ENCODE peak calls at places on chromosomes 7 and 10, in nine cellular contexts. One of them, this sample, is unnamed.

GRCh38 chr7:21887779-21888178 is 57.9 kb downstream of the CDCA7L start:
- DNase-seq in stimulated activated CD4-positive, alpha-beta T cell treated with anti-CD3 and anti-CD28 coated beads, Interleukin-12 subunit alpha, Interleukin-12 subunit beta, amount 100 ng/mL, for 4 hours: no peak
- DNase-seq in stimulated activated CD8-positive, alpha-beta memory T cell treated with anti-CD3 and anti-CD28 coated beads, Interleukin-4, amount 100 ng/mL, for 24 hours: no peak
- DNase-seq in MM.1S: no peak
- DNase-seq in HT1080: no peak
- DNase-seq in naive thymus-derived CD4-positive, alpha-beta T cell: no peak
- DNase-seq in AG09319: no peak
- DNase-seq in colonic mucosa: no peak
- DNase-seq in activated T-helper 1 cell treated with Interleukin-2 at 50 U/mL for 16 hours: no peak
- DNase-seq in this sample: no peak

GRCh38 chr7:99601656-99602310 is 3.7 kb downstream of the TMEM225B start:
- DNase-seq in stimulated activated CD4-positive, alpha-beta T cell treated with anti-CD3 and anti-CD28 coated beads, Interleukin-12 subunit alpha, Interleukin-12 subunit beta, amount 100 ng/mL, for 4 hours: no peak
- DNase-seq in stimulated activated CD8-positive, alpha-beta memory T cell treated with anti-CD3 and anti-CD28 coated beads, Interleukin-4, amount 100 ng/mL, for 24 hours: no peak
- DNase-seq in MM.1S: no peak
- DNase-seq in HT1080: no peak
- DNase-seq in naive thymus-derived CD4-positive, alpha-beta T cell: no peak
- DNase-seq in AG09319: no peak
- DNase-seq in colonic mucosa: no peak
- DNase-seq in activated T-helper 1 cell treated with Interleukin-2 at 50 U/mL for 16 hours: no peak
- DNase-seq in this sample: no peak

GRCh38 chr10:68171539-68172080 is 60.3 kb downstream of the ATOH7 start:
- DNase-seq in stimulated activated CD4-positive, alpha-beta T cell treated with anti-CD3 and anti-CD28 coated beads, Interleukin-12 subunit alpha, Interleukin-12 subunit beta, amount 100 ng/mL, for 4 hours: no peak
- DNase-seq in stimulated activated CD8-positive, alpha-beta memory T cell treated with anti-CD3 and anti-CD28 coated beads, Interleukin-4, amount 100 ng/mL, for 24 hours: no peak
- DNase-seq in MM.1S: no peak
- DNase-seq in HT1080: no peak
- DNase-seq in naive thymus-derived CD4-positive, alpha-beta T cell: no peak
- DNase-seq in AG09319: no peak
- DNase-seq in colonic mucosa: no peak
- DNase-seq in activated T-helper 1 cell treated with Interleukin-2 at 50 U/mL for 16 hours: no peak
- DNase-seq in this sample: no peak

GRCh38 chr7:2452074-2452507 is 24.1 kb downstream of the GRIFIN start:
- DNase-seq in stimulated activated CD4-positive, alpha-beta T cell treated with anti-CD3 and anti-CD28 coated beads, Interleukin-12 subunit alpha, Interleukin-12 subunit beta, amount 100 ng/mL, for 4 hours: no peak
- DNase-seq in stimulated activated CD8-positive, alpha-beta memory T cell treated with anti-CD3 and anti-CD28 coated beads, Interleukin-4, amount 100 ng/mL, for 24 hours: no peak
- DNase-seq in MM.1S: no peak
- DNase-seq in HT1080: no peak
- DNase-seq in naive thymus-derived CD4-positive, alpha-beta T cell: no peak
- DNase-seq in AG09319: no peak
- DNase-seq in colonic mucosa: no peak
- DNase-seq in activated T-helper 1 cell treated with Interleukin-2 at 50 U/mL for 16 hours: no peak
- DNase-seq in this sample: peak; percentile 37

GRCh38 chr7:22441157-22441556 is 58.8 kb downstream of the STEAP1B start:
- DNase-seq in stimulated activated CD4-positive, alpha-beta T cell treated with anti-CD3 and anti-CD28 coated beads, Interleukin-12 subunit alpha, Interleukin-12 subunit beta, amount 100 ng/mL, for 4 hours: no peak
- DNase-seq in stimulated activated CD8-positive, alpha-beta memory T cell treated with anti-CD3 and anti-CD28 coated beads, Interleukin-4, amount 100 ng/mL, for 24 hours: no peak
- DNase-seq in MM.1S: no peak
- DNase-seq in HT1080: no peak
- DNase-seq in naive thymus-derived CD4-positive, alpha-beta T cell: no peak
- DNase-seq in AG09319: no peak
- DNase-seq in colonic mucosa: no peak
- DNase-seq in activated T-helper 1 cell treated with Interleukin-2 at 50 U/mL for 16 hours: no peak
- DNase-seq in this sample: no peak

GRCh38 chr10:85333594-85333993 is 1005.2 kb downstream of the CCSER2 start:
- DNase-seq in stimulated activated CD4-positive, alpha-beta T cell treated with anti-CD3 and anti-CD28 coated beads, Interleukin-12 subunit alpha, Interleukin-12 subunit beta, amount 100 ng/mL, for 4 hours: no peak
- DNase-seq in stimulated activated CD8-positive, alpha-beta memory T cell treated with anti-CD3 and anti-CD28 coated beads, Interleukin-4, amount 100 ng/mL, for 24 hours: no peak
- DNase-seq in MM.1S: no peak
- DNase-seq in HT1080: no peak
- DNase-seq in naive thymus-derived CD4-positive, alpha-beta T cell: no peak
- DNase-seq in AG09319: no peak
- DNase-seq in colonic mucosa: no peak
- DNase-seq in activated T-helper 1 cell treated with Interleukin-2 at 50 U/mL for 16 hours: no peak
- DNase-seq in this sample: no peak

GRCh38 chr10:7913122-7913872 is 95.0 kb downstream of the TAF3 start:
- DNase-seq in stimulated activated CD4-positive, alpha-beta T cell treated with anti-CD3 and anti-CD28 coated beads, Interleukin-12 subunit alpha, Interleukin-12 subunit beta, amount 100 ng/mL, for 4 hours: no peak
- DNase-seq in stimulated activated CD8-positive, alpha-beta memory T cell treated with anti-CD3 and anti-CD28 coated beads, Interleukin-4, amount 100 ng/mL, for 24 hours: no peak
- DNase-seq in MM.1S: no peak
- DNase-seq in HT1080: no peak
- DNase-seq in naive thymus-derived CD4-positive, alpha-beta T cell: no peak
- DNase-seq in AG09319: no peak
- DNase-seq in colonic mucosa: no peak
- DNase-seq in activated T-helper 1 cell treated with Interleukin-2 at 50 U/mL for 16 hours: no peak
- DNase-seq in this sample: no peak

GRCh38 chr7:133061792-133062191 is 20.1 kb downstream of the CHCHD3 start:
- DNase-seq in stimulated activated CD4-positive, alpha-beta T cell treated with anti-CD3 and anti-CD28 coated beads, Interleukin-12 subunit alpha, Interleukin-12 subunit beta, amount 100 ng/mL, for 4 hours: no peak
- DNase-seq in stimulated activated CD8-positive, alpha-beta memory T cell treated with anti-CD3 and anti-CD28 coated beads, Interleukin-4, amount 100 ng/mL, for 24 hours: no peak
- DNase-seq in MM.1S: no peak
- DNase-seq in HT1080: no peak
- DNase-seq in naive thymus-derived CD4-positive, alpha-beta T cell: no peak
- DNase-seq in AG09319: no peak
- DNase-seq in colonic mucosa: no peak
- DNase-seq in activated T-helper 1 cell treated with Interleukin-2 at 50 U/mL for 16 hours: no peak
- DNase-seq in this sample: no peak

GRCh38 chr10:30813872-30814471 is 184.4 kb upstream of the LYZL2 start:
- DNase-seq in stimulated activated CD4-positive, alpha-beta T cell treated with anti-CD3 and anti-CD28 coated beads, Interleukin-12 subunit alpha, Interleukin-12 subunit beta, amount 100 ng/mL, for 4 hours: no peak
- DNase-seq in stimulated activated CD8-positive, alpha-beta memory T cell treated with anti-CD3 and anti-CD28 coated beads, Interleukin-4, amount 100 ng/mL, for 24 hours: no peak
- DNase-seq in MM.1S: peak; percentile 89
- DNase-seq in HT1080: peak; percentile 96
- DNase-seq in naive thymus-derived CD4-positive, alpha-beta T cell: no peak
- DNase-seq in AG09319: no peak
- DNase-seq in colonic mucosa: no peak
- DNase-seq in activated T-helper 1 cell treated with Interleukin-2 at 50 U/mL for 16 hours: no peak
- DNase-seq in this sample: peak; percentile 78

GRCh38 chr10:1595726-1596125 is 141.6 kb downstream of the ADARB2 start:
- DNase-seq in stimulated activated CD4-positive, alpha-beta T cell treated with anti-CD3 and anti-CD28 coated beads, Interleukin-12 subunit alpha, Interleukin-12 subunit beta, amount 100 ng/mL, for 4 hours: no peak
- DNase-seq in stimulated activated CD8-positive, alpha-beta memory T cell treated with anti-CD3 and anti-CD28 coated beads, Interleukin-4, amount 100 ng/mL, for 24 hours: no peak
- DNase-seq in MM.1S: no peak
- DNase-seq in HT1080: no peak
- DNase-seq in naive thymus-derived CD4-positive, alpha-beta T cell: no peak
- DNase-seq in AG09319: no peak
- DNase-seq in colonic mucosa: no peak
- DNase-seq in activated T-helper 1 cell treated with Interleukin-2 at 50 U/mL for 16 hours: no peak
- DNase-seq in this sample: no peak

GRCh38 chr7:47403341-47403866 is 178.5 kb downstream of the TNS3 start:
- DNase-seq in stimulated activated CD4-positive, alpha-beta T cell treated with anti-CD3 and anti-CD28 coated beads, Interleukin-12 subunit alpha, Interleukin-12 subunit beta, amount 100 ng/mL, for 4 hours: no peak
- DNase-seq in stimulated activated CD8-positive, alpha-beta memory T cell treated with anti-CD3 and anti-CD28 coated beads, Interleukin-4, amount 100 ng/mL, for 24 hours: no peak
- DNase-seq in MM.1S: no peak
- DNase-seq in HT1080: no peak
- DNase-seq in naive thymus-derived CD4-positive, alpha-beta T cell: no peak
- DNase-seq in AG09319: no peak
- DNase-seq in colonic mucosa: no peak
- DNase-seq in activated T-helper 1 cell treated with Interleukin-2 at 50 U/mL for 16 hours: no peak
- DNase-seq in this sample: no peak

GRCh38 chr10:32112055-32112454 is 55.8 kb upstream of the KIF5B start:
- DNase-seq in stimulated activated CD4-positive, alpha-beta T cell treated with anti-CD3 and anti-CD28 coated beads, Interleukin-12 subunit alpha, Interleukin-12 subunit beta, amount 100 ng/mL, for 4 hours: no peak
- DNase-seq in stimulated activated CD8-positive, alpha-beta memory T cell treated with anti-CD3 and anti-CD28 coated beads, Interleukin-4, amount 100 ng/mL, for 24 hours: no peak
- DNase-seq in MM.1S: no peak
- DNase-seq in HT1080: peak; percentile 85
- DNase-seq in naive thymus-derived CD4-positive, alpha-beta T cell: no peak
- DNase-seq in AG09319: peak; percentile 31
- DNase-seq in colonic mucosa: no peak
- DNase-seq in activated T-helper 1 cell treated with Interleukin-2 at 50 U/mL for 16 hours: no peak
- DNase-seq in this sample: no peak

GRCh38 chr7:76191783-76192240 is 9.9 kb upstream of the SRRM3 start:
- DNase-seq in stimulated activated CD4-positive, alpha-beta T cell treated with anti-CD3 and anti-CD28 coated beads, Interleukin-12 subunit alpha, Interleukin-12 subunit beta, amount 100 ng/mL, for 4 hours: no peak
- DNase-seq in stimulated activated CD8-positive, alpha-beta memory T cell treated with anti-CD3 and anti-CD28 coated beads, Interleukin-4, amount 100 ng/mL, for 24 hours: no peak
- DNase-seq in MM.1S: no peak
- DNase-seq in HT1080: peak; percentile 72
- DNase-seq in naive thymus-derived CD4-positive, alpha-beta T cell: no peak
- DNase-seq in AG09319: no peak
- DNase-seq in colonic mucosa: peak; percentile 21
- DNase-seq in activated T-helper 1 cell treated with Interleukin-2 at 50 U/mL for 16 hours: no peak
- DNase-seq in this sample: peak; percentile 39

GRCh38 chr10:844552-844951 is 87.0 kb downstream of the LARP4B start:
- DNase-seq in stimulated activated CD4-positive, alpha-beta T cell treated with anti-CD3 and anti-CD28 coated beads, Interleukin-12 subunit alpha, Interleukin-12 subunit beta, amount 100 ng/mL, for 4 hours: no peak
- DNase-seq in stimulated activated CD8-positive, alpha-beta memory T cell treated with anti-CD3 and anti-CD28 coated beads, Interleukin-4, amount 100 ng/mL, for 24 hours: no peak
- DNase-seq in MM.1S: no peak
- DNase-seq in HT1080: peak; percentile 67
- DNase-seq in naive thymus-derived CD4-positive, alpha-beta T cell: no peak
- DNase-seq in AG09319: no peak
- DNase-seq in colonic mucosa: no peak
- DNase-seq in activated T-helper 1 cell treated with Interleukin-2 at 50 U/mL for 16 hours: no peak
- DNase-seq in this sample: no peak